ENCODE peak calls at places on chromosomes 12 and 14, in seven cellular contexts. Q is GM10248; K is GOT3; Y is LoVo; O is tibial artery; E is stimulated activated CD8-positive, alpha-beta memory T cell treated with anti-CD3 and anti-CD28 coated beads, Interleukin-12 subunit alpha, Interleukin-12 subunit beta, amount 100 ng/mL, for 4 hours; L is activated T-cell treated with anti-CD3 and anti-CD28 coated beads for 1 hour. X is an unnamed sample.

GRCh38 chr12:11242656-11243055 is 26.9 kb downstream of the PRB3 start:
- DNase-seq in Q (no peak), K (no peak), Y (no peak), O (no peak), E (no peak), L (no peak), X (no peak)

GRCh38 chr14:59330455-59330854 is 134.7 kb downstream of the GPR135 start:
- DNase-seq in Q (peak; percentile 39), K (no peak), Y (no peak), O (no peak), E (no peak), L (no peak), X (no peak)

GRCh38 chr12:131050463-131051154 is 96.9 kb downstream of the ADGRD1 start:
- DNase-seq in Q (no peak), K (no peak), Y (no peak), O (no peak), E (no peak), L (no peak), X (no peak)

GRCh38 chr12:52661668-52662067 is 9.7 kb upstream of the KRT2 start:
- DNase-seq in Q (no peak), K (no peak), Y (no peak), O (no peak), E (no peak), L (no peak), X (no peak)

GRCh38 chr12:52390739-52391617 is 5.5 kb upstream of the KRT84 start:
- DNase-seq in Q (no peak), K (no peak), Y (no peak), O (no peak), E (no peak), L (no peak), X (no peak)

GRCh38 chr14:51897791-51898190 is 37.4 kb downstream of the GNG2 start:
- DNase-seq in Q (no peak), K (no peak), Y (no peak), O (no peak), E (no peak), L (no peak), X (no peak)

GRCh38 chr12:47378907-47379306 is 299.1 kb upstream of the AMIGO2 start:
- DNase-seq in Q (no peak), K (no peak), Y (no peak), O (no peak), E (no peak), L (no peak), X (no peak)

GRCh38 chr12:110067531-110067930 is 19.2 kb upstream of the C12orf76 start:
- DNase-seq in Q (no peak), K (no peak), Y (no peak), O (no peak), E (no peak), L (no peak), X (no peak)

GRCh38 chr14:77421241-77421640 is 2.1 kb downstream of the NOXRED1 start:
- DNase-seq in Q (no peak), K (no peak), Y (no peak), O (no peak), E (no peak), L (no peak), X (no peak)

GRCh38 chr14:79415726-79416125 is 795.6 kb downstream of the DIO2 start:
- DNase-seq in Q (no peak), K (no peak), Y (no peak), O (no peak), E (no peak), L (no peak), X (no peak)

GRCh38 chr12:111462134-111462821 is 56.6 kb downstream of the SH2B3 start:
- DNase-seq in Q (no peak), K (no peak), Y (no peak), O (no peak), E (no peak), L (no peak), X (no peak)

GRCh38 chr12:53463802-53464375 is 12.0 kb downstream of the PCBP2 start:
- DNase-seq in Q (no peak), K (no peak), Y (no peak), O (no peak), E (no peak), L (no peak), X (no peak)

GRCh38 chr12:88663001-88663400 is 82.7 kb upstream of the KITLG start:
- DNase-seq in Q (no peak), K (no peak), Y (no peak), O (no peak), E (no peak), L (no peak), X (no peak)

GRCh38 chr14:55752580-55753365 is 172.8 kb downstream of the KTN1 start:
- DNase-seq in Q (no peak), K (no peak), Y (peak; percentile 72), O (no peak), E (no peak), L (no peak), X (peak; percentile 82)

GRCh38 chr12:9120487-9121184 is 4.9 kb upstream of the A2M start:
- DNase-seq in Q (no peak), K (no peak), Y (no peak), O (no peak), E (no peak), L (no peak), X (no peak)

GRCh38 chr14:75995372-75996041 is 9.9 kb downstream of the IFT43 start:
- DNase-seq in Q (no peak), K (no peak), Y (no peak), O (peak; percentile 92), E (no peak), L (no peak), X (no peak)

GRCh38 chr14:77407158-77407557 is 16.2 kb downstream of the NOXRED1 start:
- DNase-seq in Q (no peak), K (no peak), Y (no peak), O (no peak), E (no peak), L (no peak), X (no peak)

GRCh38 chr12:113030875-113031525 is 25.5 kb upstream of the DTX1 start:
- DNase-seq in Q (peak; percentile 59), K (no peak), Y (peak; percentile 64), O (no peak), E (no peak), L (no peak), X (no peak)